ENCODE peak calls at places on chromosomes 6 and 20, in seven cellular contexts. W is endothelial cell of umbilical vein, J is SK-N-SH, C is H1, M is HCT116, I is K562, Z is HepG2. V is an unnamed sample.

GRCh38 chr6:35181933-35182612 is 31.7 kb upstream of the SCUBE3 start:
- DNase-seq in W (peak; percentile 15), J (peak; percentile 64), C (no peak), M (peak; percentile 86), I (peak; percentile 54), Z (no peak), V (no peak)

GRCh38 chr6:161035182-161035980 is 43.8 kb downstream of the MAP3K4 start:
- DNase-seq in W (no peak), J (no peak), C (no peak), M (no peak), I (no peak), Z (no peak), V (no peak)

GRCh38 chr20:3354247-3354646 is 53.2 kb downstream of the DNAAF9 start:
- DNase-seq in W (no peak), J (no peak), C (no peak), M (no peak), I (no peak), Z (no peak), V (no peak)

GRCh38 chr6:147737084-147737483 is 228.6 kb downstream of the SAMD5 start:
- DNase-seq in W (no peak), J (no peak), C (no peak), M (no peak), I (no peak), Z (no peak), V (no peak)

GRCh38 chr6:156980515-156980914 is 203.3 kb downstream of the ARID1B start:
- DNase-seq in W (no peak), J (peak; percentile 49), C (no peak), M (no peak), I (no peak), Z (no peak), V (no peak)

GRCh38 chr6:88114838-88115237 is 51.3 kb downstream of the CNR1 start:
- DNase-seq in W (no peak), J (no peak), C (no peak), M (no peak), I (no peak), Z (no peak), V (no peak)

GRCh38 chr20:9053108-9053507 is 15.8 kb upstream of the PLCB4 start:
- DNase-seq in W (no peak), J (no peak), C (no peak), M (no peak), I (no peak), Z (no peak), V (no peak)

GRCh38 chr6:35468980-35469710 is 944 bp downstream of the RPL10A start:
- DNase-seq in W (no peak), J (no peak), C (no peak), M (no peak), I (peak; percentile 34), Z (no peak), V (no peak)

GRCh38 chr6:75381878-75382633 is 97.5 kb upstream of the TMEM30A start:
- DNase-seq in W (peak; percentile 84), J (peak; percentile 9), C (no peak), M (no peak), I (no peak), Z (no peak), V (no peak)

GRCh38 chr6:34226731-34227586 is 9.7 kb upstream of the HMGA1 start:
- DNase-seq in W (no peak), J (peak; percentile 9), C (no peak), M (no peak), I (no peak), Z (peak; percentile 51), V (no peak)

GRCh38 chr6:140382351-140382750 is 1007.9 kb upstream of the CITED2 start:
- DNase-seq in W (peak; percentile 6), J (no peak), C (no peak), M (no peak), I (no peak), Z (no peak), V (no peak)

GRCh38 chr6:134211297-134211696 is 106.6 kb downstream of the SGK1 start:
- DNase-seq in W (no peak), J (no peak), C (no peak), M (no peak), I (no peak), Z (no peak), V (no peak)

GRCh38 chr6:139364302-139364981 is 10.0 kb downstream of the CITED2 start:
- DNase-seq in W (peak; percentile 66), J (peak; percentile 45), C (no peak), M (no peak), I (peak; percentile 66), Z (no peak), V (peak; percentile 86)

GRCh38 chr6:169905041-169905807 is 153.8 kb downstream of the ERMARD start:
- DNase-seq in W (peak; percentile 99), J (no peak), C (no peak), M (no peak), I (no peak), Z (no peak), V (no peak)

GRCh38 chr6:57173056-57173885 is 1.1 kb downstream of the BAG2 start:
- DNase-seq in W (no peak), J (peak; percentile 36), C (no peak), M (no peak), I (peak; percentile 59), Z (peak; percentile 34), V (no peak)

GRCh38 chr6:81487489-81487888 is 265.0 kb downstream of the TENT5A start:
- DNase-seq in W (peak; percentile 31), J (no peak), C (no peak), M (no peak), I (no peak), Z (no peak), V (no peak)

DNA sequence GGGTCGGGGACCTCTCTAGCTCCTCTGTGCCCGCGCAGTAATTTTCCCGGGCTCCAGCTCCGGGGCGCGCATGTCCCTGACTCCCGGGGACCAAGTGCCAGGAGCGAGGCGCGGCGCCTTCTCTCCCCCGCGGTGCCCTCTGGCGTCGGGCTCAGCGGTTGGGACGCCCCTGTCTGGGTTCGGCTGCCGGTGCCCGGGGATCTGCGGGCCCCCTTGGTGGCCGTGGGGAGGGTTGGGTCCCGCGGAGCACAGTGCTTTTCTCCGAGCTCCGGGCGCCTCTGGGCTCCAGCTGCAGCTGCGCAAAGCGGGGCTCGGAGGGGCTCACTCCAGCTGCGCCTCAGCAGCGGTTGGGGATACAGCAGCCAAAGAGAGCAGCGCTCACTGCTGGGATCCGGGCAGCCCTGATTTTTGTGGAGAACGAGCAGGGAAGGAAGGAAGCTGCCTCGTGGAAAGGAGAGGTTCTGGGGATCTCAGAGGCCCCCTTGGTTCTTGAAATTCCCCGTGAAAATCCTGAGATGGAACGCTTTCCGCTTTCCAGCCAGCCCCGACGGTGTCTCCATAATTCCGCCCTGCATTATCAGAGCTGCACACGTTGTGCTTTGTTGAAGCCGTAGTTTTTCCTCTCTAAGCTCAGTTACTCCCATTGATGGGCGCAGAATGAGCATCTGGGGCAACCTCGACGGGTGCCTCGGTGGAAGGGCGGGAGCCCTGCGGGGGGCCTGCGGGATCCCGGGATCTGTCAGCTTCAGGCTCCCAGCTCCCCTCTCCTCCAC is 863 bp downstream of the PPP1R14C start:
- DNase-seq in W (no peak), J (no peak), C (no peak), M (no peak), I (no peak), Z (no peak), V (no peak)
- H3K27ac ChIP-seq in W (no peak overlapping the region), J (no peak overlapping the region), C (no peak overlapping the region), M (peak overlapping the region; percentile 32), I (peak overlapping the region; percentile 9), Z (no peak overlapping the region), V (no peak overlapping the region)

GRCh38 chr6:155967326-155967725 is 511.7 kb upstream of the NOX3 start:
- DNase-seq in W (no peak), J (no peak), C (no peak), M (no peak), I (no peak), Z (no peak), V (no peak)
- TF ChIP-seq POLR2AphosphoS5 in W (no peak), J (no peak), C (no peak), M (no peak), I (no peak), Z (no peak), V (no peak)

GRCh38 chr20:59039233-59039632 is 3.4 kb downstream of the PRELID3B start:
- DNase-seq in W (no peak), J (no peak), C (no peak), M (no peak), I (no peak), Z (no peak), V (no peak)
- H3K9ac ChIP-seq in W (no peak overlapping the region), J (no peak overlapping the region), C (no peak overlapping the region), M (no peak overlapping the region), I (no peak overlapping the region), Z (no peak overlapping the region), V (peak overlapping the region; percentile 60)

DNA sequence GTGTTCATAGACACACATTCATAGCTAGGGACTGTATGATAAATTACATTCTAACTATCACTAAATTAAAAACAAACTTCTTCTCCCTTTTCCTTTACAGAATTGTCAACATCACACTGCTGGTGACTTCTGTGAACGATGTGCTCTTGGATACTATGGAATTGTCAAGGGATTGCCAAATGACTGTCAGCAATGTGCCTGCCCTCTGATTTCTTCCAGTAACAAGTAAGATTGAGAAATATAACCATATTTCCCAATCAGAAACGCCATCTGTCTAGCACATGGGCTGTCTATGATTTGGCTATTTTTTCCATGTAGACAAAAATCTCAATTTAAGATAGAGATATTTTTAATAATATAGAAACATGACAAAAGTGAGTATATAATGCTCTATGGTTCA is 367.7 kb downstream of the ARHGAP18 start:
- DNase-seq in W (no peak), J (no peak), C (no peak), M (no peak), I (no peak), Z (no peak), V (no peak)
- H3K27ac ChIP-seq in W (no peak overlapping the region), J (no peak overlapping the region), C (no peak overlapping the region), M (no peak overlapping the region), I (no peak overlapping the region), Z (no peak overlapping the region), V (no peak overlapping the region)